ENCODE peak calls at places on chromosomes 16 and 17, in four cellular contexts. B is skeletal muscle cell, Z is NB4, S is A549. Q is an unnamed sample.

GRCh38 chr17:44967907-44968224 is 237 bp downstream of the C1QL1 start:
- DNase-seq in B (no peak), Z (no peak), S (no peak), Q (no peak)

GRCh38 chr17:37476431-37477130 is 13.1 kb upstream of the DUSP14 start:
- DNase-seq in B (no peak), Z (no peak), S (peak), Q (peak)

GRCh38 chr17:31273511-31273910 is 23.5 kb downstream of the OMG start:
- DNase-seq in B (no peak), Z (peak), S (no peak), Q (no peak)

GRCh38 chr17:58870747-58871146 is 115.1 kb downstream of the PPM1E start:
- DNase-seq in B (no peak), Z (peak), S (peak), Q (no peak)

GRCh38 chr16:57261806-57262205 is 16.7 kb downstream of the ARL2BP start:
- DNase-seq in B (no peak), Z (no peak), S (no peak), Q (no peak)

GRCh38 chr17:72338847-72339790 is 218.3 kb downstream of the SOX9 start:
- DNase-seq in B (peak), Z (no peak), S (peak), Q (peak)

GRCh38 chr16:21277927-21278706 is at the start of gene CRYM:
- DNase-seq in B (no peak), Z (no peak), S (peak), Q (no peak)

GRCh38 chr17:19753661-19754463 is 5.8 kb upstream of the ALDH3A1 start:
- DNase-seq in B (no peak), Z (no peak), S (peak), Q (no peak)

GRCh38 chr17:64920026-64920418 is 744 bp upstream of the LRRC37A3 start:
- DNase-seq in B (no peak), Z (peak), S (peak), Q (no peak)

GRCh38 chr16:84754353-84754856 is 54.6 kb downstream of the USP10 start:
- DNase-seq in B (peak), Z (peak), S (peak), Q (peak)

GRCh38 chr16:66603537-66604375 is 748 bp upstream of the CMTM3 start:
- DNase-seq in B (no peak), Z (peak), S (peak), Q (peak)

GRCh38 chr17:1082579-1082978 is 85.7 kb downstream of the TIMM22 start:
- DNase-seq in B (peak), Z (no peak), S (no peak), Q (no peak)

GRCh38 chr17:21089145-21089544 is 37.6 kb upstream of the DHRS7B start:
- DNase-seq in B (no peak), Z (no peak), S (no peak), Q (no peak)

GRCh38 chr16:28089205-28089991 is 25.9 kb upstream of the GSG1L start:
- DNase-seq in B (no peak), Z (no peak), S (no peak), Q (no peak)

GRCh38 chr17:28227278-28228108 is 91.5 kb upstream of the TMEM97 start:
- DNase-seq in B (no peak), Z (no peak), S (peak), Q (no peak)

GRCh38 chr17:78783711-78784396 is 1.8 kb upstream of the CYTH1 start:
- DNase-seq in B (no peak), Z (no peak), S (no peak), Q (no peak)

GRCh38 chr16:88478889-88479794 is 26.1 kb downstream of the ZFPM1 start:
- DNase-seq in B (no peak), Z (no peak), S (no peak), Q (no peak)

GRCh38 chr16:83328936-83329335 is 478.8 kb upstream of the HSBP1 start:
- DNase-seq in B (no peak), Z (no peak), S (no peak), Q (no peak)

GRCh38 chr17:73906896-73907600 is 262.8 kb upstream of the SDK2 start:
- DNase-seq in B (no peak), Z (no peak), S (no peak), Q (no peak)

GRCh38 chr17:6343736-6344135 is 91.2 kb downstream of the AIPL1 start:
- DNase-seq in B (no peak), Z (no peak), S (no peak), Q (no peak)

GRCh38 chr17:28548417-28549130 is 3.9 kb downstream of the UNC119 start:
- DNase-seq in B (no peak), Z (no peak), S (no peak), Q (no peak)

GRCh38 chr17:29826045-29826692 is 103.9 kb downstream of the SSH2 start:
- DNase-seq in B (no peak), Z (no peak), S (no peak), Q (no peak)

GRCh38 chr16:15866451-15866850 is 9.6 kb upstream of the MYH11 start:
- DNase-seq in B (no peak), Z (no peak), S (no peak), Q (no peak)

GRCh38 chr17:71063559-71063958 is 894.2 kb downstream of the KCNJ2 start:
- DNase-seq in B (no peak), Z (no peak), S (no peak), Q (no peak)

GRCh38 chr17:1289695-1290094 is 10.2 kb downstream of the TRARG1 start:
- DNase-seq in B (no peak), Z (no peak), S (no peak), Q (no peak)

GRCh38 chr16:19781196-19781595 is 63.1 kb downstream of the IQCK start:
- DNase-seq in B (peak), Z (no peak), S (no peak), Q (no peak)

GRCh38 chr16:19774024-19774423 is 56.0 kb downstream of the IQCK start:
- DNase-seq in B (no peak), Z (no peak), S (no peak), Q (no peak)

GRCh38 chr16:19776565-19776964 is 58.5 kb downstream of the IQCK start:
- DNase-seq in B (no peak), Z (no peak), S (no peak), Q (no peak)

GRCh38 chr16:19776147-19776546 is 58.1 kb downstream of the IQCK start:
- DNase-seq in B (no peak), Z (no peak), S (no peak), Q (no peak)

GRCh38 chr16:19777061-19777460 is 59.0 kb downstream of the IQCK start:
- DNase-seq in B (no peak), Z (no peak), S (no peak), Q (no peak)
- H3K4me3 ChIP-seq in B (no peak), Z (no peak), S (no peak), Q (no peak)

GRCh38 chr16:81860867-81861266 is 81.8 kb downstream of the PLCG2 start:
- DNase-seq in B (no peak), Z (no peak), S (no peak), Q (no peak)

GRCh38 chr16:81861503-81861902 is 82.4 kb downstream of the PLCG2 start:
- DNase-seq in B (no peak), Z (no peak), S (no peak), Q (no peak)

GRCh38 chr16:81863630-81864352 is 84.7 kb downstream of the PLCG2 start:
- DNase-seq in B (no peak), Z (no peak), S (no peak), Q (no peak)

GRCh38 chr16:81860310-81860709 is 81.2 kb downstream of the PLCG2 start:
- DNase-seq in B (no peak), Z (no peak), S (no peak), Q (no peak)

DNA sequence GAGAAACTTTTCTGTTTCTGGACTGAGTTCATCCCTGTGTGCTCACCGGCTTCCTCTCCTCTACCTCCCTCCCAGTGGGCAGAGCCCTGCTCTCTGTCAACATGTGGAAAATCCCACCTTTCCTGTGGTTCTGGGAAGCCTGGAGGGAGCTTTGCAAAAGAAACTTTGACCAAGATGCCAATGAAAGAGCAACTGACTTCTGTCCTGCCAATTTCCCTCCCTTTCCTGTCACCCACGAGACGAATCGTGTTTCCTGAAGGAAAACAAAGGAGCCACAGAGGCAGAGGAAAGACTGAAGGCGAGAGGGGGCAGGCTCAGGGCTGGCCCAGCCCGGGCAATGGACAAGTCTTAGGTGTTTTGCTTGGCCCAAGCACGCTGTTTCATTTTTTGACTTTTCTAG is 82.8 kb downstream of the PLCG2 start:
- DNase-seq in B (no peak), Z (no peak), S (no peak), Q (no peak)
- H3K4me3 ChIP-seq in B (no peak), Z (no peak), S (no peak), Q (no peak)

DNA sequence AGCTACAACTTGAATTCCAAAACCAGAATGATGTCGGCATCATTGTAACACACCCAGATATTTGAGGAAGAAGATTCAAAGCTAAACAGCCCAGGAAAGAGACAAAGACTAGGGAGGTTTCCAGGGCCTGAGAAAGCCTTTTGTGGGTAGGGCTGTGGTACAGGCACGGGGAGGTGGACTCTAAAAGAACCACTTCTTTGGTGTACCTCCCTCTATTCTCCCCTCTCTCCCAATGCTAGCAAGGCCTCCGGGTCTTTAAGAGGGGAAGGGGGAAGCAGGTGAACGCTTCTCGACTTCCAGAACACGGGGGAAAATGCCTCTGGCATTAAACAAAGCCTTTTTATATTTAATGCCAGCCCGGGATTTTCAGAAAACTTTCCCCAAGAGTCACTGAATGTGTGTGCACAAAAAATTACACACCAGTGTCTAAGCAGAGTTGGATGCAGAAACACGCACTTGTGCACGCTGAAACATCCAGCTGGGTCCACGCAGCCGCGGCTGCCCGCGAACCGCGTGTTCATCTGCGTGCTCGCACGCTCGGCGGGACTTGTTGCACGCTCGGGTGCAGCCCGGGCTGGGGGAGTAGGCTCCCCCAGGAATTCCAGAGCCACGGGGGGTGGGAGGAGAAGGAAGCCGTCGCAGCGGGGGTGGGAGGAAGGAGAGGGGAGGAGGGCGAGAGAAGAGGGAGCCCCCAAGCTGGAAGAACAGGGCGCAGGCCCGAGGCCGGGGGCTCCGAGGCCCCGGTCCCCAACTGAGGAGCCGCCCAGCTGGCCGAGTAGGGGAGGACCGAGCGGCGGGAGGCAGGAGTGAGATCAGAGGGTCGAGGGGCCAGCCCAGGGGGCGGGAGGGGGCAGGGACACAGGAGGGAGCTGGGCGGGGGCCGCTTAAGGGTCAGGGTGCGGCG is 20.2 kb upstream of the ZNF423 start:
- DNase-seq in B (no peak), Z (no peak), S (no peak), Q (no peak)
- H3K4me3 ChIP-seq in B (no peak), Z (no peak), S (peak), Q (peak)

GRCh38 chr17:18318122-18318521 is 3.0 kb downstream of the SMCR8 start:
- DNase-seq in B (no peak), Z (no peak), S (no peak), Q (no peak)

GRCh38 chr17:18319604-18320256 is 4.6 kb downstream of the SMCR8 start:
- DNase-seq in B (peak), Z (peak), S (peak), Q (peak)

GRCh38 chr17:18321309-18321708 is 6.2 kb downstream of the SMCR8 start:
- DNase-seq in B (no peak), Z (peak), S (peak), Q (no peak)

GRCh38 chr17:18320301-18320700 is 5.2 kb downstream of the SMCR8 start:
- DNase-seq in B (no peak), Z (no peak), S (no peak), Q (no peak)

DNA sequence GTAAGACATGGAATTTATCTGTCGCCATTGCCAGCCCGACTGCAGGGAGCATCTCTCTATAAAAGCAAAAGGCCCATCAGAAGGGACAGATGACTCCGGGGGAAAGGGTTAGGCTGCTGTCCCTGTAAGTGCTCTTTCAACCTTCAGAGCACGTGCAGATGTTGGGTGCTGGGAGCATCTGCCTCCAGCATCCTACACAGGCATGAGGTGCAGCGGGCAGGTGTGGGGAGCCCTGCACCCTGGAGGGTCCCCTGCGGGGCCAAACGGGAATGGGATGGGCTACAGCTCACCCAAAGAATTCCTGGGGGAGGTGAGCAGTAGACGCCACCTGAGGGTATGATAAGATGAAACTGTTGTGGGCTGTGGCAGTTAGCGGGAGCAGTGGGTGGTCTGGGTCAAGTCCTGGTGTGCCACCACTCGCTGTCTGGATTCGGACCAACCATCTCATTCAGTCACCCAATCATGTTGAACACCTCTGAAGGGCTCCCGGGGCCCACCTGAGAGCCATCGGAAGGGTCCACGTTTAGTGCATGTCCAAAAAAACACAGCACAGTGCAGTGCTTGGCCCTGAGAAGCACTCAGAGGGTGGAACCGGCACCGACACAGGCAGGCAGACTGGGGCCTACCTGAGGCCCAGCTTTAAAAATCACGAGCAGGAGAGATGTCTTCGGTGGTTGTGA is 3.8 kb downstream of the SMCR8 start:
- DNase-seq in B (no peak), Z (no peak), S (no peak), Q (no peak)
- H3K4me3 ChIP-seq in B (no peak), Z (peak), S (no peak), Q (no peak)

DNA sequence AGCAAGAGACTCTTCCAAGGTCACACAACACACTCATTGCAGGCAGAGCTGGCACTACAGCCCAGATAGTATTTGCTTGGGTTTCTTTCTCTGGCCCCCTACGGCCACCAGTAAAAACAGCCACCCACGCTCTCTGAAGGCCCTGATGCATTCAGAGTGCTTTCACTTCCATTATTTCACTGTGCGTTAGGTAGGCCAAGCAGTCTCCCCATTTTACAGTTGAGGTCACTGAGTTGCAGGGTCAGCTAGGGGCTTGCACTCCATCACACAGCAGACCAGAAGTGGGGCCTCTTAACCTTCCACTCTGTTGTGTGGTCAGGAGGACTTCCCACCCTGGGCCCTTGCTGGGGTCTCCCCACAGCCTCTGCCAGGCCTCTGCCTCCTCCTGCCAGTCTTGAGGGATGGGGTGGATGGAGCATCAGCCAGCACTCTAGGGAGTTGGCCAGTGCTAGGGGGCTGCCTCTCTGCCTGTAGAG is 2.5 kb downstream of the TBX21 start:
- DNase-seq in B (no peak), Z (no peak), S (no peak), Q (no peak)
- H3K4me3 ChIP-seq in B (no peak), Z (no peak), S (no peak), Q (no peak)

DNA sequence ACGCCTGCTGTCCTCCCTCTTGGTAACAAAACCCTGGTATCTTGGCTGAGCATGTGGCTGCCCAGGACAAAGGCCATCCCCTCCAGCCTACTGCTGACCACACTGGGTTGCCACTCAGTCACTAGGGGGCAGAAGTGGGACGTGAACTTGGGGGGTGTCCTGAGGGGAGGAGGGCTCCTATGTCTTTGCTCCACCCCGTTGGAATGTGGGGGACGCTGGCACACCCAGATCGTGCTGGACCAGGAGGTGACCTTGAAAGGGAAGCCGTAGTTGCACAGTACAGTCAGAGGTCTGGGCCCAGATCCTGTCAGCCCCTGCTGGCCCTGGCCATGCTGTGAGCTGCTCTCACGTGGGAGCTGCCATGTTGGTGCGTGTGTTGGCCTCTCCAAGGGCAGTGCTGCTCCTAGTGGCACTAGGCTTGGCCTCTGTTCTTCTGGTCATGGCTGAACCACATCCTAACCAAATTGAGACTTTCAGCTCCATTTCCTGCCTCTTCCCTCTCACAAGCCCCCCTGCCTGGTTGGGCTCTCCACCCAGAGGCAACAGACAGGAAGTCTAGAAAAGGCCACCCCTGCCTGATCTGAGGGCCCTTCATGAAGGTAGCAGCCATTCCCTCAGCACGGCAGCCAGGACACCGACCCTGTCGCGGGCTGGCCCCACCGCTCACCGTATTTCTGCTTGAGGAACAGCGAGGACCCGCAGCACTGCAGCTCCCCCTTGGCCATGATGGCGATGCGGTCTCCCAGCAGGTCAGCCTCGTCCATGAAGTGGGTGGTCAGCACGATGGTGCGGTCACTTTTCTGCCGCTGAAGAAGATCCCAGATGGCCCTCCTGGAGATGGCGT is 29.0 kb upstream of the RNPS1 start:
- DNase-seq in B (peak), Z (peak), S (peak), Q (peak)
- H3K4me3 ChIP-seq in B (no peak), Z (no peak), S (no peak), Q (no peak)

GRCh38 chr16:4515611-4516233 is 22.9 kb downstream of the CDIP1 start:
- DNase-seq in B (no peak), Z (peak), S (no peak), Q (no peak)
- H3K4me3 ChIP-seq in B (no peak), Z (peak), S (no peak), Q (no peak)

DNA sequence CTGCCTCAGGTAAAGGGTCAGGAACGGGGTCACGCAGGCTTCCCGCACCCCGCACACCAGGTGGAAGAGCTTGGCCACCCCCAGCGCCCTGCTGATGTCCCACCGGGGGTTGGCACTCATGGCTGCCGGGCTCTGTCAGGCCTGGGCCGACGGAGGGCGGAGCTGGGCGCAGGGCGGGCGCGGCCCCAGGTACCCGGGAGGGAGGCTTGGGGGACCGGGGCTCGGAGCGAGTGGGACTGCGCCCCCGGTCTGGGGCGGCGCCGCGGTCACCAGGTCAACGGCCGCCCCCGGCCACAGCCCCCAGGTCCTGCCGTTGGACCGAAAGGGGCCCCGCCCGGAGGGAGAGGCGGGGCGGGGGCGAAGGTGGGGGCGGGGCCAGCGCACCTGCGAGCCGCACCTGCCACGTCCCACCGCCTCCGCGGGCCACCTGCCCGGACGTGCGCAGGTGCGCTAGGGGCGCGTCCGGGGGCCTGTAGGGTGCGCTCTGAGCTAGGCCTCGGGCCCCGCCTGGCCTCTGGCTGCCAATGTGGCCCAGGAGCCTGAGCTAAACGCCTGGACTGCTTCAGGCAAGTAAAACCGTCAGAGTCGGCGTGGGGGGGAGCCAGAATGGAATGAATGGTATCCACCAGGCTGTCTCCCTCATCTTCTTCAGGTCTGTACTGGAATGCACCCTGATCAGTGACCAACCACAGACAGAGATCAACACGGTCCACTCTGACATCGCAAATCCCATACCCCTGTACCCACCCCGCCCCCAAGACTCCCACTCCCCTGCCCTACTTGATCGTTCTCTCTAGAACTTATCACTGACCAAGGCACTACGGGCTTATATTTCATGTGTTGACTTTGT is at the start of gene MFSD6L:
- DNase-seq in B (no peak), Z (no peak), S (no peak), Q (no peak)
- H3K4me3 ChIP-seq in B (no peak), Z (no peak), S (no peak), Q (no peak)

Q was measured in SJCRH30.